ENCODE peak calls at places on chromosomes 2 and 18, in six cellular contexts. D, H, I, L, N and Z are unnamed samples.

GRCh38 chr2:32986480-32986879 is 39.7 kb downstream of the LTBP1 start:
- DNase-seq in L (no peak), I (no peak), D (no peak), N (no peak), H (no peak), Z (no peak)

GRCh38 chr2:127843677-127844076 is 14.3 kb downstream of the POLR2D start:
- DNase-seq in I (no peak), N (no peak), H (no peak), D (no peak), L (no peak), Z (no peak)

GRCh38 chr2:105800036-105800755 is 55.5 kb downstream of the NCK2 start:
- DNase-seq in N (no peak), I (peak), D (no peak), L (no peak), H (no peak), Z (no peak)

GRCh38 chr2:57180042-57180567 is 866.5 kb upstream of the VRK2 start:
- DNase-seq in N (peak), I (peak), L (no peak), D (no peak), H (peak), Z (peak)

GRCh38 chr2:134417968-134418557 is 164.2 kb downstream of the MGAT5 start:
- DNase-seq in D (no peak), L (no peak), I (no peak), H (no peak), N (no peak), Z (no peak)

GRCh38 chr2:60100034-60100433 is 453.4 kb downstream of the BCL11A start:
- DNase-seq in N (no peak), D (no peak), I (no peak), H (no peak), L (no peak), Z (no peak)

GRCh38 chr2:184304006-184304405 is 294.3 kb upstream of the ZNF804A start:
- DNase-seq in N (no peak), I (no peak), D (no peak), H (no peak), L (no peak), Z (no peak)

GRCh38 chr2:90209806-90210205 is 1518.3 kb downstream of the RPIA start:
- DNase-seq in L (no peak), H (no peak), I (no peak), D (no peak), N (no peak), Z (no peak)

GRCh38 chr2:42792583-42793313 is at the start of gene HAAO:
- DNase-seq in D (peak), N (no peak), I (no peak), L (no peak), H (no peak), Z (no peak)

GRCh38 chr2:229733606-229734205 is 19.4 kb upstream of the DNER start:
- DNase-seq in L (no peak), N (no peak), I (no peak), H (no peak), D (no peak), Z (no peak)

GRCh38 chr18:76875390-76876330 is 53.3 kb downstream of the ZNF236 start:
- DNase-seq in I (peak), H (peak), L (peak), D (no peak), N (no peak), Z (no peak)

GRCh38 chr2:27721335-27721734 is 50.2 kb upstream of the MRPL33 start:
- DNase-seq in L (no peak), N (no peak), I (no peak), H (peak), D (no peak), Z (no peak)

GRCh38 chr18:43507842-43508481 is 230.7 kb upstream of the SYT4 start:
- DNase-seq in N (no peak), L (no peak), H (no peak), D (no peak), I (no peak), Z (no peak)

GRCh38 chr2:170157025-170157684 is 20.8 kb upstream of the MYO3B start:
- DNase-seq in D (no peak), N (peak), I (peak), L (no peak), H (peak), Z (no peak)

GRCh38 chr2:236394571-236394970 is 130.4 kb upstream of the ASB18 start:
- DNase-seq in N (no peak), I (no peak), H (no peak), D (no peak), L (no peak), Z (no peak)

GRCh38 chr2:240520143-240520973 is 37.4 kb downstream of the ANKMY1 start:
- DNase-seq in H (no peak), L (no peak), D (no peak), N (no peak), I (no peak), Z (no peak)

GRCh38 chr18:22346968-22347611 is 70.6 kb downstream of the CTAGE1 start:
- DNase-seq in I (peak), D (peak), H (peak), N (no peak), L (no peak), Z (no peak)

GRCh38 chr2:165513479-165513878 is 44.0 kb downstream of the CSRNP3 start:
- DNase-seq in N (no peak), H (no peak), L (no peak), D (no peak), I (no peak), Z (no peak)

GRCh38 chr2:149857344-149857743 is 269.8 kb upstream of the MMADHC start:
- DNase-seq in H (peak), L (no peak), D (no peak), I (peak), N (no peak), Z (no peak)

GRCh38 chr2:39606585-39606984 is 59.1 kb upstream of the TMEM178A start:
- DNase-seq in N (peak), H (no peak), L (no peak), D (no peak), I (no peak), Z (peak)

GRCh38 chr2:171307560-171307959 is 126.2 kb downstream of the METTL8 start:
- DNase-seq in I (no peak), N (peak), D (no peak), L (no peak), H (no peak), Z (no peak)

GRCh38 chr18:9249254-9249653 is 85.3 kb upstream of the TWSG1 start:
- DNase-seq in D (no peak), I (no peak), L (no peak), N (no peak), H (no peak), Z (no peak)

GRCh38 chr18:1104265-1104792 is 199.7 kb downstream of the ADCYAP1 start:
- DNase-seq in N (no peak), L (no peak), H (no peak), I (peak), D (no peak), Z (no peak)

GRCh38 chr2:113390133-113390849 is 47.2 kb upstream of the ZNG1B start:
- DNase-seq in N (peak), L (peak), D (peak), I (peak), H (peak), Z (peak)

GRCh38 chr18:80105369-80106167 is 3.5 kb upstream of the ADNP2 start:
- DNase-seq in D (no peak), N (no peak), H (peak), I (no peak), L (no peak), Z (no peak)

GRCh38 chr2:27236136-27236535 is 19.0 kb downstream of the CAD start:
- DNase-seq in N (no peak), D (no peak), H (no peak), L (no peak), I (no peak), Z (no peak)

DNA sequence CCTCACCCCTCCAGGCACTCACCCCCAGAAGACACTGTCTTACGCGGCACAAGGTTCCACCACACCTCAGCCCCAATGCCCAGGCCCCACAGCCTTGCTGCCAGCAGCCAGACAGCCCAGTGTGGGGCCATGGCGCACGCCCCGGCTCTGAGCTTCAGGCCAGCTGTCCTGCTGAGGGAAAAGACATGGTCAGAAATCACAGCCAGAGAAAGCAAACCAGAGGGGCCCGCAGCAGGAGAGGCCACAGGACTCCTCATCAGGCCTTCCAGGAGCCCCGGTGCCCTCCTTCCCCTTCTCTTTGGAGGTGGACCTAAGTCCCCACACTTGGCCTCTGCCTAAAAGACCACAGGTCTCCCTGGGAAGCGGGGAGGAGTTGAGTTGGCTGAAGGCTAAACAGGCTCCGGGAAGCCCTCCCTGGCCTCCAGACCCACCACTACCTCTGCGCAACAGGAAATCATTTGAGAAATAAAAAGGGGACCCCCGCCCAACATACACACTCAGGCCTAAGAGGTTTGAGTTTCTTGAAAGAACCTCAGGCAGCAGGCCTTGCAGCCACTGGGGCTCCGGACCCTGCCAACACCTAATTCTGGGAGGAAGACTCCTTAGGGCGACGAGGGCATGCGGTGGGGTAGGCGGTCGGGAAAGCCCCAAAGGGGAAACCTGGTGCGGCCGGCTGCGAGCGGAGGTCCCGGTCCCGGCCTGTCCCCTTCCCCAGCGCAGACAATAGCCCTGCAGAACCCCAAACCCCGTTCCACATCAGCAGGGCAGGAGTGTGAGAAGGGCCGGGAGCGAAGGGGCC is 1.9 kb downstream of the SEMA4C start:
- DNase-seq in L (peak), I (no peak), H (no peak), N (no peak), D (no peak), Z (no peak)
- H3K4me3 ChIP-seq in L (peak), I (peak), H (peak), N (peak), D (peak), Z (peak)

GRCh38 chr2:131682122-131682944 is 154.6 kb downstream of the CCDC74A start:
- DNase-seq in H (peak), I (peak), L (peak), N (peak), D (peak), Z (no peak)
- TF ChIP-seq CTCF in H (peak), I (peak), L (peak), N (peak), D (no peak), Z (peak)

GRCh38 chr2:205197468-205198129 is 484.7 kb upstream of the NRP2 start:
- DNase-seq in I (no peak), D (no peak), L (no peak), H (no peak), N (no peak), Z (no peak)

GRCh38 chr2:205193829-205194228 is 488.5 kb upstream of the NRP2 start:
- DNase-seq in L (no peak), I (no peak), H (no peak), N (no peak), D (no peak), Z (no peak)

GRCh38 chr2:205199451-205199850 is 482.9 kb upstream of the NRP2 start:
- DNase-seq in H (no peak), D (no peak), N (no peak), L (no peak), I (no peak), Z (no peak)

GRCh38 chr2:205193121-205193520 is 489.2 kb upstream of the NRP2 start:
- DNase-seq in H (no peak), I (no peak), D (no peak), N (no peak), L (no peak), Z (no peak)

DNA sequence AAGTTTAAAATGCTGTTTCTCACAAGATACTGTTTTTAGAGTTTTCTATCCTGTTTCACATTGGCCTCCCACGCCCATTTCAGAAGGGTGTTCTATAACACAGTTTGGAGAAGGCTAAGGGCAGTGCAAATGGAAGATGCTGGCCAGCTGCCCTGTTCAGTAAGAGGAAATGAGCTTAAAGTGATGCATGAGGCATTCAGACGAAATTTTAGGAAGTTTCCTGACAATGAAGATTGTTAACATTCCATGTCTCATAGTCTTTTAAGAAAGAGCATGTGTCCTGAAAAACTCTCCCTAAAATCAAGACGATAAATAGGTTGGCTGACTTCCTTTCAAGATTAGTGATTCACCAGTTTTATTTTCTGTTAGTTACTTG is 484.2 kb upstream of the NRP2 start:
- DNase-seq in N (no peak), L (no peak), H (no peak), D (no peak), I (peak), Z (no peak)
- H3K4me3 ChIP-seq in N (no peak), L (no peak), H (no peak), D (no peak), I (no peak), Z (no peak)

GRCh38 chr2:155372969-155373368 is 674.5 kb downstream of the KCNJ3 start:
- DNase-seq in L (no peak), N (no peak), D (no peak), I (peak), H (peak), Z (peak)

GRCh38 chr2:155363349-155363888 is 664.9 kb downstream of the KCNJ3 start:
- DNase-seq in N (no peak), H (no peak), D (no peak), L (no peak), I (no peak), Z (no peak)

GRCh38 chr2:155364766-155365165 is 666.3 kb downstream of the KCNJ3 start:
- DNase-seq in D (no peak), H (no peak), I (no peak), N (no peak), L (no peak), Z (no peak)

GRCh38 chr2:155368934-155369333 is 670.4 kb downstream of the KCNJ3 start:
- DNase-seq in H (peak), N (no peak), D (no peak), I (peak), L (no peak), Z (no peak)
- TF ChIP-seq CTCF in H (peak), N (no peak), D (no peak), I (peak), L (peak), Z (peak)

GRCh38 chr2:222877556-222878278 is 16.9 kb downstream of the ACSL3 start:
- DNase-seq in D (no peak), L (no peak), H (peak), N (no peak), I (no peak), Z (no peak)
- H3K4me3 ChIP-seq in D (no peak), L (no peak), H (no peak), N (no peak), I (no peak), Z (no peak)

GRCh38 chr18:78074400-78075020 is 824.9 kb downstream of the GALR1 start:
- DNase-seq in I (no peak), L (no peak), H (no peak), D (no peak), N (no peak), Z (no peak)

GRCh38 chr18:78071146-78071710 is 821.6 kb downstream of the GALR1 start:
- DNase-seq in I (no peak), L (no peak), D (no peak), N (no peak), H (no peak), Z (no peak)

GRCh38 chr18:78069784-78070664 is 820.4 kb downstream of the GALR1 start:
- DNase-seq in N (no peak), I (no peak), L (no peak), D (no peak), H (no peak), Z (no peak)

GRCh38 chr18:78073275-78073674 is 823.6 kb downstream of the GALR1 start:
- DNase-seq in H (peak), I (no peak), L (no peak), D (no peak), N (no peak), Z (no peak)
- TF ChIP-seq CTCF in H (no peak), I (no peak), L (peak), D (no peak), N (no peak), Z (peak)

GRCh38 chr2:119523383-119523958 is 812 bp downstream of the SCTR start:
- DNase-seq in N (no peak), D (no peak), I (no peak), L (no peak), H (no peak), Z (no peak)
- H3K4me3 ChIP-seq in N (peak), D (no peak), I (no peak), L (no peak), H (no peak), Z (peak)

DNA sequence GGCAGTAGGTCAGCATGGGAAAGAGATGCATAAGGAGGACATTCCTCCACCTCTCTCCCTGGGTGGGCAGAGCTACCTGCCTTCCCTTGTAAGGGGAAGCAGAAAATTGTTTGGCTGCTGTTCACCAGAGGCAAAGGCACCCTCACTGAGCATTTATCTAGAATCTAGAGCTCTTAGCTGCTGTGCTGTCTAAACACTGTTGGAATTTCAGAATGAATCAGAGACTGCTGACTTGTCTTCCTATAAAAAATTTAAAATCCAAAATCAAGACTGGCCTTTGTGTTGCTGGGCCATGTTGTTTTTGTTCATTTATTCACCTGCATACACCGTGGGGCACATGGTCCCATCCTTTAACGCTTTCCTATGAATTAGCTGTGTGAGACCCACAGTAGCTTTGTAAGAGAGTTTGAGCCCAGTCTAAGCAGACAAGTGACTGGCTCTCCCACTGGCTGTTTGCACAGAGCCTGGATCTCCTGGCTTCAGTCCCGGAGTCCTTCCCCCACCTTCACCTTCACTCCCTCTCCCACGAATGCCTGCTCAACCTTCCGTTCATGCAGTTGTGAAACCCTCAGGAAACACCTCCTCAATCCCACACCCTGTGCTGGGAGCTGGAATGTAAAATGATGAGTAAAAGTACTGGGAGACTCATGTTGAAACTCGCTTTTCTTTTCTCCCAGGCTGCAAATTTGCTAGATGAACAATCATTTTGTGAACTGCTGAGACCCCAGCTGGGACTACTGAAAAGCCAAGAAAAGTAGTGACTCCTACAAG is 76.2 kb downstream of the FAM168B start:
- DNase-seq in L (peak), D (no peak), I (peak), H (peak), N (peak), Z (peak)
- TF ChIP-seq CTCF in L (no peak), D (no peak), I (no peak), H (no peak), N (no peak), Z (no peak)

DNA sequence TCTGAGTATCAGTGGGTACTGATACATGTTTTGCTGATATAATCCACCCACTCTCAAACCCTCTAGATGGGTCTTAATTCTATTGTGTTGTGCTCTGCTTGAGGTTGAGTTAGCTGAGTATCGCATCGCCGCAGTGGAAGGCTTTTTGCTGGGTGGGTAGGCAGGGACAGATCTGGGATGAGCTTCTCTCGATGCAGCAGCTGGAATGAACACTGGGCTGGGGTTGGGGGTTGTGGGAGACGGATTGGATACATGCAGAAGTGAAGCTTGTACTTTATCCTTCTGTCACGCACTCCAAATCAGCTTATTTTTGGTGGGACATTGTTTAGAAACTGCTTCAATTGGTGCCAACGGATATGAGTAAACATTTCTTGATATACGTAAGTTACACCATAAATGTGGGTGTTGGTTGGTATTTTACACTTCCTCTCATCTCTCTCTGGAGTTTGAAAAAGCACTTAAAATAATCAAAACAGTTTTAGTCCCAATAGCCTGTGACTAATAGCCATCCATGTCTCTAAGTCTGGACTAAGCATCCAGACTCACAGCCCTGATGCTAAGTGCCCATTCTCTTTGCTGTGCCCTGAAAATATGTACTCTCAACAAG is 107.1 kb downstream of the POLE4 start:
- DNase-seq in H (peak), N (no peak), L (no peak), D (no peak), I (peak), Z (no peak)
- H3K4me3 ChIP-seq in H (no peak), N (no peak), L (no peak), D (no peak), I (no peak), Z (no peak)

GRCh38 chr2:215271466-215271865 is 40.4 kb upstream of the ATIC start:
- DNase-seq in H (no peak), I (no peak), L (no peak), D (no peak), N (no peak), Z (no peak)

GRCh38 chr2:215270118-215270451 is 41.8 kb upstream of the ATIC start:
- DNase-seq in N (no peak), D (no peak), L (no peak), I (no peak), H (no peak), Z (no peak)

GRCh38 chr2:215264374-215264773 is 47.5 kb upstream of the ATIC start:
- DNase-seq in I (no peak), L (no peak), D (no peak), N (no peak), H (no peak), Z (no peak)

GRCh38 chr2:215272918-215273317 is 38.9 kb upstream of the ATIC start:
- DNase-seq in I (no peak), L (no peak), H (no peak), N (no peak), D (no peak), Z (no peak)

GRCh38 chr2:215269397-215270117 is 42.3 kb upstream of the ATIC start:
- DNase-seq in N (peak), I (peak), H (peak), D (peak), L (peak), Z (peak)
- TF ChIP-seq CTCF in N (peak), I (peak), H (peak), D (peak), L (peak), Z (peak)